ENCODE peak calls at places on chromosomes 13 and 19, in seven cellular contexts. L, G, J, C, T, P and K are unnamed samples.
A peak's percentile ranks its signal among the peaks of the same experiment; 100 is the strongest.

GRCh38 chr19:8363803-8364771 is at the start of gene ANGPTL4:
- DNase-seq in L (peak; percentile 39), G (peak; percentile 58), J (peak; percentile 63), C (peak; percentile 70), T (no peak), P (peak; percentile 40), K (peak; percentile 8)

GRCh38 chr13:21895769-21896168 is 224.9 kb downstream of the FGF9 start:
- DNase-seq in L (no peak), G (no peak), J (no peak), C (no peak), T (no peak), P (no peak), K (no peak)

GRCh38 chr19:54470991-54471782 is 1.9 kb downstream of the CDC42EP5 start:
- DNase-seq in L (no peak), G (no peak), J (no peak), C (peak; percentile 72), T (no peak), P (no peak), K (no peak)

GRCh38 chr19:4722671-4723464 is 774 bp downstream of the DPP9 start:
- DNase-seq in L (peak; percentile 14), G (no peak), J (no peak), C (no peak), T (no peak), P (no peak), K (no peak)

GRCh38 chr19:18049390-18049789 is 37.3 kb downstream of the IL12RB1 start:
- DNase-seq in L (no peak), G (peak; percentile 64), J (no peak), C (no peak), T (no peak), P (no peak), K (no peak)

GRCh38 chr19:49741210-49741844 is 21.8 kb downstream of the TSKS start:
- DNase-seq in L (no peak), G (no peak), J (no peak), C (no peak), T (no peak), P (no peak), K (no peak)

GRCh38 chr19:54231077-54231931 is 8.5 kb upstream of the LILRB3 start:
- DNase-seq in L (peak; percentile 93), G (peak; percentile 60), J (peak; percentile 81), C (peak; percentile 82), T (peak; percentile 38), P (peak; percentile 69), K (peak; percentile 77)

GRCh38 chr13:43405457-43405856 is 381.3 kb downstream of the ENOX1 start:
- DNase-seq in L (no peak), G (no peak), J (no peak), C (peak; percentile 15), T (peak; percentile 8), P (no peak), K (no peak)

GRCh38 chr19:12833747-12834417 is 497 bp downstream of the RTBDN start:
- DNase-seq in L (peak; percentile 39), G (no peak), J (no peak), C (no peak), T (no peak), P (no peak), K (peak; percentile 34)

GRCh38 chr13:43838909-43839308 is 40.6 kb downstream of the CCDC122 start:
- DNase-seq in L (no peak), G (no peak), J (no peak), C (peak; percentile 67), T (no peak), P (no peak), K (no peak)

GRCh38 chr19:2992958-2993357 is 15.6 kb downstream of the TLE6 start:
- DNase-seq in L (no peak), G (no peak), J (no peak), C (no peak), T (no peak), P (no peak), K (no peak)

GRCh38 chr13:64985075-64985474 is 2245.1 kb downstream of the PCDH9 start:
- DNase-seq in L (no peak), G (no peak), J (no peak), C (no peak), T (no peak), P (no peak), K (no peak)

GRCh38 chr19:6801397-6802086 is 29.0 kb downstream of the VAV1 start:
- DNase-seq in L (peak; percentile 86), G (peak; percentile 21), J (peak; percentile 56), C (peak; percentile 11), T (no peak), P (peak; percentile 91), K (peak; percentile 71)

GRCh38 chr19:39819786-39820185 is 14.2 kb downstream of the DYRK1B start:
- DNase-seq in L (no peak), G (no peak), J (no peak), C (no peak), T (no peak), P (no peak), K (no peak)

GRCh38 chr13:27035892-27036235 is 135.7 kb downstream of the USP12 start:
- DNase-seq in L (no peak), G (no peak), J (peak; percentile 31), C (peak; percentile 47), T (no peak), P (no peak), K (no peak)

GRCh38 chr19:44741841-44742352 is 6.6 kb upstream of the BCL3 start:
- DNase-seq in L (no peak), G (peak; percentile 97), J (peak; percentile 98), C (peak; percentile 87), T (peak; percentile 98), P (no peak), K (no peak)

GRCh38 chr13:110505594-110505993 is 55.9 kb downstream of the RAB20 start:
- DNase-seq in L (no peak), G (no peak), J (no peak), C (no peak), T (no peak), P (no peak), K (no peak)

GRCh38 chr13:51768378-51768921 is 35.5 kb downstream of the DHRS12 start:
- DNase-seq in L (no peak), G (no peak), J (no peak), C (no peak), T (no peak), P (no peak), K (no peak)

GRCh38 chr19:7673995-7674667 is 2.8 kb upstream of the MCEMP1 start:
- DNase-seq in L (no peak), G (no peak), J (peak; percentile 72), C (peak; percentile 81), T (no peak), P (no peak), K (no peak)

GRCh38 chr19:16066611-16067104 is 9.6 kb upstream of the TPM4 start:
- DNase-seq in L (peak; percentile 42), G (no peak), J (peak; percentile 80), C (peak; percentile 73), T (no peak), P (peak; percentile 42), K (no peak)

GRCh38 chr13:91311491-91311890 is 36.0 kb upstream of the MIR17HG start:
- DNase-seq in L (no peak), G (no peak), J (no peak), C (no peak), T (no peak), P (no peak), K (no peak)

GRCh38 chr13:35711909-35712308 is 235.4 kb upstream of the MAB21L1 start:
- DNase-seq in L (no peak), G (no peak), J (no peak), C (no peak), T (no peak), P (no peak), K (no peak)

GRCh38 chr13:83516781-83517180 is 365.5 kb downstream of the SLITRK1 start:
- DNase-seq in L (no peak), G (no peak), J (no peak), C (no peak), T (no peak), P (no peak), K (no peak)

GRCh38 chr13:50421457-50422130 is 406.4 kb downstream of the KCNRG start:
- DNase-seq in L (no peak), G (no peak), J (no peak), C (no peak), T (no peak), P (no peak), K (no peak)

GRCh38 chr13:50420720-50421456 is 405.6 kb downstream of the KCNRG start:
- DNase-seq in L (no peak), G (no peak), J (no peak), C (no peak), T (no peak), P (no peak), K (no peak)

GRCh38 chr13:50417597-50417996 is 402.4 kb downstream of the KCNRG start:
- DNase-seq in L (no peak), G (no peak), J (no peak), C (no peak), T (no peak), P (no peak), K (no peak)

GRCh38 chr13:50419896-50420295 is 404.7 kb downstream of the KCNRG start:
- DNase-seq in L (no peak), G (no peak), J (no peak), C (no peak), T (no peak), P (no peak), K (no peak)

GRCh38 chr13:50419466-50419865 is 404.2 kb downstream of the KCNRG start:
- DNase-seq in L (no peak), G (no peak), J (no peak), C (no peak), T (no peak), P (no peak), K (no peak)
- H3K27ac ChIP-seq in L (no peak overlapping the region), G (no peak overlapping the region), J (no peak overlapping the region), C (no peak overlapping the region), T (no peak overlapping the region), P (no peak overlapping the region), K (no peak overlapping the region)

DNA sequence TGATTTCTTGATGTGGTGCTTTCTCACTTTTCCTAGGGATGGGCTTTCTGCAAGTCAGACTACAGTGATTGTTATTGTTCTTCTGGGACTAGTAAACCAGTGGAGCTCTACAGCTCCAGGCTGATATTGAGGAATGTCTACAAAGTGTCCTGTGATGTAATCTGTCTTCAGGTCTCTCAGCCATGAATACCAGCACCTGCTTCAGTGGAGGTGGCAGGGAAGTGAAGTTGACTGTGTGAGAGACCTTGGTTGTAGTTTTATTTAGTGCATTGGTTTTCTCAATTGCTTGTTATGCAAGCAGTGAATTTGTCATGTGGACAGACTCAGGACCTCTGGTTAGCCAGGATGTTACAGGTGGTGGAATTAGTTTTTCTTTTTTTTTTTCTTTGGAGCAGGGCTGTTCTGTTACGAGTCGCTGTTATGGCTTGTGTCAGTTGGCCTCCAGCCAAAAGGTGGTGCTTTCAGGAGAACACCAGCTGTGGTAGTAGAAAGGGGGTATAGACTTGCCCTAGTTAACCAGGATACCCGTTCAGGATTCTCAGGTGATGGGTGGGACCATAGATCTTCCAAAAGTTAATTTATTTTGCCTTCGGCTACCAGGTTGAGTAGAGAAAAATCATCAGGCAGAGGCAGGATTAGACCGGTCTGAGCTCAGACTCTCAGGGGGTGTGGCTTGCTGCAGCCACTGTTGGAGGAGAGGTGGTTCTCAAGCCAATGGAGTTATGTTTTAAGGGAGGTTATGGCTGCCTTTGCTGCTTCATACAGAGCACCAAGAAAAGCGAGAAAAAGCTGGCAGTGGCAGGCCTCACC is 11.9 kb upstream of the ZNF675 start:
- DNase-seq in L (no peak), G (peak; percentile 25), J (no peak), C (peak; percentile 42), T (no peak), P (no peak), K (no peak)
- H3K4me3 ChIP-seq in L (no peak overlapping the region), G (peak overlapping the region; percentile 17), J (no peak overlapping the region), C (no peak overlapping the region), T (no peak overlapping the region), P (no peak overlapping the region), K (no peak overlapping the region)

GRCh38 chr13:99053636-99054233 is 75.9 kb upstream of the DOCK9 start:
- DNase-seq in L (no peak), G (no peak), J (no peak), C (no peak), T (no peak), P (no peak), K (no peak)
- H3K27ac ChIP-seq in L (peak overlapping the region; percentile 13), G (no peak overlapping the region), J (no peak overlapping the region), C (no peak overlapping the region), T (no peak overlapping the region), P (peak overlapping the region; percentile 7), K (peak overlapping the region; percentile 60)

GRCh38 chr13:112661291-112661690 is 28.5 kb upstream of the ATP11A start:
- DNase-seq in L (no peak), G (no peak), J (no peak), C (no peak), T (no peak), P (no peak), K (no peak)
- H3K4me3 ChIP-seq in L (no peak overlapping the region), G (no peak overlapping the region), J (no peak overlapping the region), C (no peak overlapping the region), T (no peak overlapping the region), P (no peak overlapping the region), K (no peak overlapping the region)